ENCODE peak calls at places on chromosomes 16 and 17, in seven cellular contexts. One of them, this sample, is unnamed.

GRCh38 chr16:50248845-50249244 is 17.5 kb upstream of the ADCY7 start:
- DNase-seq in PC-3: no peak
- DNase-seq in ovary: no peak
- DNase-seq in psoas muscle: peak; percentile 46
- DNase-seq in pancreas: no peak
- DNase-seq in heart left ventricle: no peak
- DNase-seq in Peyer's patch: no peak
- DNase-seq in this sample: no peak

GRCh38 chr16:57373117-57373947 is 1.0 kb downstream of the CX3CL1 start:
- DNase-seq in Peyer's patch: no peak
- DNase-seq in psoas muscle: no peak
- DNase-seq in ovary: no peak
- DNase-seq in PC-3: no peak
- DNase-seq in pancreas: no peak
- DNase-seq in heart left ventricle: no peak
- DNase-seq in this sample: no peak

GRCh38 chr17:45838751-45839150 is 5.9 kb upstream of the SPPL2C start:
- DNase-seq in heart left ventricle: no peak
- DNase-seq in pancreas: no peak
- DNase-seq in Peyer's patch: no peak
- DNase-seq in psoas muscle: no peak
- DNase-seq in PC-3: no peak
- DNase-seq in ovary: no peak
- DNase-seq in this sample: peak; percentile 44

GRCh38 chr17:1003972-1004768 is 7.2 kb downstream of the TIMM22 start:
- DNase-seq in psoas muscle: no peak
- DNase-seq in ovary: peak; percentile 55
- DNase-seq in Peyer's patch: no peak
- DNase-seq in pancreas: no peak
- DNase-seq in PC-3: peak; percentile 13
- DNase-seq in heart left ventricle: no peak
- DNase-seq in this sample: no peak

GRCh38 chr17:54947396-54947795 is 21.1 kb downstream of the COX11 start:
- DNase-seq in heart left ventricle: no peak
- DNase-seq in Peyer's patch: no peak
- DNase-seq in pancreas: no peak
- DNase-seq in psoas muscle: no peak
- DNase-seq in PC-3: no peak
- DNase-seq in ovary: no peak
- DNase-seq in this sample: no peak

GRCh38 chr17:28476076-28476475 is 2.6 kb downstream of the SLC13A2 start:
- DNase-seq in PC-3: no peak
- DNase-seq in heart left ventricle: no peak
- DNase-seq in pancreas: no peak
- DNase-seq in ovary: no peak
- DNase-seq in psoas muscle: no peak
- DNase-seq in Peyer's patch: peak; percentile 19
- DNase-seq in this sample: no peak

GRCh38 chr16:901149-901548 is 69.6 kb downstream of the LMF1 start:
- DNase-seq in heart left ventricle: no peak
- DNase-seq in psoas muscle: peak; percentile 23
- DNase-seq in pancreas: peak; percentile 13
- DNase-seq in PC-3: no peak
- DNase-seq in Peyer's patch: no peak
- DNase-seq in ovary: no peak
- DNase-seq in this sample: no peak

GRCh38 chr16:57486858-57487834 is 853 bp upstream of the DOK4 start:
- DNase-seq in ovary: no peak
- DNase-seq in psoas muscle: peak; percentile 21
- DNase-seq in pancreas: no peak
- DNase-seq in Peyer's patch: no peak
- DNase-seq in heart left ventricle: no peak
- DNase-seq in PC-3: no peak
- DNase-seq in this sample: no peak

GRCh38 chr16:83898463-83899271 is at the start of gene MLYCD:
- DNase-seq in ovary: peak; percentile 88
- DNase-seq in PC-3: peak; percentile 67
- DNase-seq in Peyer's patch: peak; percentile 93
- DNase-seq in pancreas: peak; percentile 97
- DNase-seq in heart left ventricle: peak; percentile 93
- DNase-seq in psoas muscle: peak; percentile 96
- DNase-seq in this sample: peak; percentile 85

GRCh38 chr17:43393944-43394482 is 4.8 kb upstream of the ARL4D start:
- DNase-seq in Peyer's patch: peak; percentile 72
- DNase-seq in heart left ventricle: peak; percentile 91
- DNase-seq in psoas muscle: peak; percentile 91
- DNase-seq in PC-3: peak; percentile 89
- DNase-seq in ovary: peak; percentile 90
- DNase-seq in pancreas: peak; percentile 93
- DNase-seq in this sample: peak; percentile 80

GRCh38 chr17:28573521-28573920 is 2.2 kb upstream of the PIGS start:
- DNase-seq in pancreas: no peak
- DNase-seq in PC-3: no peak
- DNase-seq in ovary: no peak
- DNase-seq in psoas muscle: no peak
- DNase-seq in Peyer's patch: no peak
- DNase-seq in heart left ventricle: no peak
- DNase-seq in this sample: no peak

GRCh38 chr17:50763716-50764450 is 3.4 kb downstream of the ANKRD40CL start:
- DNase-seq in pancreas: no peak
- DNase-seq in heart left ventricle: no peak
- DNase-seq in PC-3: peak; percentile 29
- DNase-seq in Peyer's patch: no peak
- DNase-seq in psoas muscle: no peak
- DNase-seq in ovary: no peak
- DNase-seq in this sample: no peak

GRCh38 chr17:42133461-42134041 is 10.9 kb downstream of the HSPB9 start:
- DNase-seq in ovary: no peak
- DNase-seq in Peyer's patch: peak; percentile 49
- DNase-seq in PC-3: no peak
- DNase-seq in heart left ventricle: no peak
- DNase-seq in psoas muscle: no peak
- DNase-seq in pancreas: peak; percentile 59
- DNase-seq in this sample: no peak

GRCh38 chr17:42459983-42460300 is 1.3 kb downstream of the ATP6V0A1 start:
- DNase-seq in Peyer's patch: no peak
- DNase-seq in heart left ventricle: no peak
- DNase-seq in psoas muscle: no peak
- DNase-seq in pancreas: no peak
- DNase-seq in PC-3: no peak
- DNase-seq in ovary: no peak
- DNase-seq in this sample: no peak

GRCh38 chr17:45228985-45229517 is 7.4 kb downstream of the FMNL1 start:
- DNase-seq in pancreas: peak; percentile 50
- DNase-seq in heart left ventricle: peak; percentile 93
- DNase-seq in psoas muscle: peak; percentile 95
- DNase-seq in ovary: peak; percentile 74
- DNase-seq in Peyer's patch: peak; percentile 67
- DNase-seq in PC-3: peak; percentile 77
- DNase-seq in this sample: no peak

GRCh38 chr16:3023415-3023668 is 400 bp downstream of the HCFC1R1 start:
- DNase-seq in PC-3: peak; percentile 87
- DNase-seq in psoas muscle: no peak
- DNase-seq in heart left ventricle: no peak
- DNase-seq in Peyer's patch: no peak
- DNase-seq in pancreas: peak; percentile 88
- DNase-seq in ovary: peak; percentile 58
- DNase-seq in this sample: peak; percentile 51

GRCh38 chr17:73719588-73720071 is 75.4 kb upstream of the SDK2 start:
- DNase-seq in Peyer's patch: no peak
- DNase-seq in PC-3: no peak
- DNase-seq in pancreas: no peak
- DNase-seq in psoas muscle: no peak
- DNase-seq in ovary: no peak
- DNase-seq in heart left ventricle: peak; percentile 74
- DNase-seq in this sample: peak; percentile 81

GRCh38 chr17:7558544-7559306 is at the start of gene TNFSF13:
- DNase-seq in psoas muscle: peak; percentile 75
- DNase-seq in ovary: peak; percentile 79
- DNase-seq in PC-3: no peak
- DNase-seq in pancreas: peak; percentile 76
- DNase-seq in heart left ventricle: no peak
- DNase-seq in Peyer's patch: peak; percentile 78
- DNase-seq in this sample: no peak

GRCh38 chr16:1870365-1871082 is 1.4 kb downstream of the MEIOB start:
- DNase-seq in PC-3: peak; percentile 84
- DNase-seq in pancreas: no peak
- DNase-seq in ovary: no peak
- DNase-seq in psoas muscle: no peak
- DNase-seq in Peyer's patch: no peak
- DNase-seq in heart left ventricle: no peak
- DNase-seq in this sample: no peak

GRCh38 chr16:57775661-57776469 is 26.4 kb downstream of the KIFC3 start:
- DNase-seq in psoas muscle: peak; percentile 85
- DNase-seq in PC-3: no peak
- DNase-seq in Peyer's patch: peak; percentile 73
- DNase-seq in ovary: no peak
- DNase-seq in pancreas: peak; percentile 47
- DNase-seq in heart left ventricle: peak; percentile 29
- DNase-seq in this sample: no peak

GRCh38 chr17:19332371-19333131 is 30.0 kb downstream of the B9D1 start:
- DNase-seq in heart left ventricle: no peak
- DNase-seq in psoas muscle: no peak
- DNase-seq in Peyer's patch: no peak
- DNase-seq in PC-3: no peak
- DNase-seq in ovary: no peak
- DNase-seq in pancreas: no peak
- DNase-seq in this sample: no peak

GRCh38 chr17:46928472-46929261 is 5.7 kb downstream of the GOSR2 start:
- DNase-seq in ovary: no peak
- DNase-seq in psoas muscle: no peak
- DNase-seq in PC-3: no peak
- DNase-seq in pancreas: no peak
- DNase-seq in heart left ventricle: no peak
- DNase-seq in Peyer's patch: no peak
- DNase-seq in this sample: no peak

GRCh38 chr17:65498831-65499230 is 62.6 kb downstream of the AXIN2 start:
- DNase-seq in heart left ventricle: no peak
- DNase-seq in pancreas: no peak
- DNase-seq in Peyer's patch: no peak
- DNase-seq in ovary: no peak
- DNase-seq in psoas muscle: no peak
- DNase-seq in PC-3: no peak
- DNase-seq in this sample: no peak

GRCh38 chr17:71995570-71995969 is 125.2 kb upstream of the SOX9 start:
- DNase-seq in Peyer's patch: no peak
- DNase-seq in PC-3: peak; percentile 88
- DNase-seq in psoas muscle: no peak
- DNase-seq in ovary: no peak
- DNase-seq in heart left ventricle: no peak
- DNase-seq in pancreas: no peak
- DNase-seq in this sample: no peak

GRCh38 chr17:6843241-6843890 is 11.8 kb upstream of the TEKT1 start:
- DNase-seq in PC-3: peak; percentile 78
- DNase-seq in Peyer's patch: no peak
- DNase-seq in heart left ventricle: no peak
- DNase-seq in psoas muscle: no peak
- DNase-seq in ovary: no peak
- DNase-seq in pancreas: no peak
- DNase-seq in this sample: no peak

GRCh38 chr17:30969989-30970680 is 704 bp upstream of the RNF135 start:
- DNase-seq in pancreas: no peak
- DNase-seq in ovary: no peak
- DNase-seq in psoas muscle: peak; percentile 39
- DNase-seq in heart left ventricle: no peak
- DNase-seq in PC-3: peak; percentile 53
- DNase-seq in Peyer's patch: peak; percentile 54
- DNase-seq in this sample: no peak
- TF ChIP-seq CTCF in pancreas: no peak
- TF ChIP-seq CTCF in ovary: no peak
- TF ChIP-seq CTCF in psoas muscle: no peak
- TF ChIP-seq CTCF in heart left ventricle: no peak
- TF ChIP-seq CTCF in PC-3: no peak
- TF ChIP-seq CTCF in Peyer's patch: no peak
- TF ChIP-seq CTCF in this sample: no peak

DNA sequence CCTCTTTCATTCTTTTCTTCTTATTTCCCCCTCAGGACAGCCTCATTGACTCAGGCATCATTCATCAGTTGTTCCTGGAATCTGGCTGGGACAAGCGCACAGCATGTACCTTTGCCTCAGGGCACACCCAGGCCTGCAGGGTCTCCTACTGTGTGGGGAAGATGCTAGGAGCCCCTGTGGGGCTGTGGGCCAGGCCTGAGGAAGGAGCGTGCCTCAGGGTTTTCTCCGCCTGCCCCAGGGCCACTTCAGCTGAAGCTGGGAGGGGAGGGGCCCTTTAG is 7.8 kb downstream of the ELMO3 start:
- DNase-seq in heart left ventricle: no peak
- DNase-seq in psoas muscle: no peak
- DNase-seq in ovary: no peak
- DNase-seq in pancreas: no peak
- DNase-seq in Peyer's patch: no peak
- DNase-seq in PC-3: peak; percentile 47
- DNase-seq in this sample: no peak
- H3K27ac ChIP-seq in heart left ventricle: no peak overlapping the region
- H3K27ac ChIP-seq in psoas muscle: peak overlapping the region; percentile 68
- H3K27ac ChIP-seq in ovary: no peak overlapping the region
- H3K27ac ChIP-seq in pancreas: no peak overlapping the region
- H3K27ac ChIP-seq in Peyer's patch: no peak overlapping the region
- H3K27ac ChIP-seq in PC-3: peak overlapping the region; percentile 61
- H3K27ac ChIP-seq in this sample: no peak overlapping the region

DNA sequence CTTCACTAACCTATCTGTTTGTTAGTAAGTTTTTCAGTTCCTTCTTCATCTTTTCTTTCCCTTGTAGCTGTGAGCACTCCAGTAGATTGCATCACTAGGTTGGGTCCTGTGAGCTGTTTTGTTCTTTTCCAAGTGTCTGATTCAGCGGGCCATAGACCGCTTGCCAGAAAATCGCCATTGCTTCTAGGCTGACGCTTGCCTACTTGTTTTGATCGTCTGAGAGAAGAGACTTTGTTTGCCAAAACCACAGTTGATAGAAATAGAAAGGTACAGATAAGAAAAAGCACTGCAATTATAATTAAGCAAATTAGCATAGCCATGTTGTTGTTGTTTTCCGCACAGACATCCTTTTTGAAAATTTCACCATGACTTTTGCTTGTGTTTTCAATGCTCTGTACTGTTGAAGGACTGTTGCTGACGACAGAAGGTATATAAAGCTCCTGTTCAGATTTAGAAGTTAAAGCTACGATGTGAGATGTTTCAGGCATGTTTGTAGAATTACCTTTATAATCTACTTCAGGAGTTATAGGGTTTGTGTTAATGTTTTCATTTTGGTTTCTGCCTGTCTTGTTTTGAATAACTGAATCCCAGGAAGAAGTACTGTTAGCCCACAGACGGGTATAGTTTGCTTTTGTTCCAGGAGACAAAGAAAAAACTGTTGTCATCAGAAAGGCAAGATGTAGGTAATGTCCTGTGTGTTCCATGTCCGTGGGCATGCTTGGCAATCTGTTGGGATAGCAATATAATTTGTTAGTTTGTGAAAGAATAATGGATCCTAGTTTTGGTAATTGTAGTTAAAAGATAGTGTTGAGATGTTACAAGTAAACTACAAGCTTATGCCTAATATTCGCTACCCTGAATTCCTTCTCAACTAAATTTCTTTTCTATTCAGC is 2.9 kb downstream of the EVI2A start:
- DNase-seq in PC-3: no peak
- DNase-seq in ovary: peak; percentile 69
- DNase-seq in heart left ventricle: peak; percentile 59
- DNase-seq in pancreas: no peak
- DNase-seq in psoas muscle: peak; percentile 71
- DNase-seq in Peyer's patch: no peak
- DNase-seq in this sample: peak; percentile 77
- H3K4me3 ChIP-seq in PC-3: no peak overlapping the region
- H3K4me3 ChIP-seq in ovary: peak overlapping the region; percentile 17
- H3K4me3 ChIP-seq in heart left ventricle: peak overlapping the region; percentile 30
- H3K4me3 ChIP-seq in pancreas: no peak overlapping the region
- H3K4me3 ChIP-seq in psoas muscle: peak overlapping the region; percentile 5
- H3K4me3 ChIP-seq in Peyer's patch: peak overlapping the region; percentile 31
- H3K4me3 ChIP-seq in this sample: peak overlapping the region; percentile 59

GRCh38 chr16:16161319-16161718 is 62.0 kb downstream of the ABCC6 start:
- DNase-seq in pancreas: no peak
- DNase-seq in psoas muscle: no peak
- DNase-seq in heart left ventricle: no peak
- DNase-seq in ovary: no peak
- DNase-seq in Peyer's patch: no peak
- DNase-seq in PC-3: no peak
- DNase-seq in this sample: no peak
- TF ChIP-seq CTCF in pancreas: no peak
- TF ChIP-seq CTCF in psoas muscle: no peak
- TF ChIP-seq CTCF in heart left ventricle: no peak
- TF ChIP-seq CTCF in ovary: no peak
- TF ChIP-seq CTCF in Peyer's patch: no peak
- TF ChIP-seq CTCF in PC-3: no peak
- TF ChIP-seq CTCF in this sample: no peak

This sample was measured in dorsolateral prefrontal cortex.